ENCODE peak calls at places on chromosomes 6 and 20, in nine cellular contexts. T, I, K, P, D, M, B, G and N are unnamed samples.

GRCh38 chr20:62146019-62146755 is 2.6 kb downstream of the SS18L1 start:
- DNase-seq in T (no peak), I (no peak), K (no peak), P (no peak), D (no peak), M (no peak), B (no peak), G (no peak), N (no peak)

GRCh38 chr6:26044140-26045045 is 42.8 kb upstream of the HFE start:
- DNase-seq in T (peak), I (peak), K (peak), P (no peak), D (no peak), M (no peak), B (no peak), G (no peak), N (no peak)

GRCh38 chr6:135451617-135452190 is 45.8 kb downstream of the AHI1 start:
- DNase-seq in T (no peak), I (no peak), K (peak), P (no peak), D (peak), M (no peak), B (no peak), G (no peak), N (no peak)

GRCh38 chr6:127949251-127949650 is 48.4 kb upstream of the THEMIS start:
- DNase-seq in T (no peak), I (no peak), K (no peak), P (no peak), D (no peak), M (no peak), B (no peak), G (no peak), N (no peak)

GRCh38 chr6:16487953-16488674 is 249.7 kb downstream of the GMPR start:
- DNase-seq in T (no peak), I (no peak), K (no peak), P (no peak), D (no peak), M (no peak), B (no peak), G (no peak), N (no peak)

GRCh38 chr6:117783280-117783679 is 108.0 kb downstream of the NUS1 start:
- DNase-seq in T (no peak), I (no peak), K (no peak), P (no peak), D (no peak), M (no peak), B (no peak), G (no peak), N (no peak)

GRCh38 chr6:143149771-143150170 is 89.1 kb downstream of the AIG1 start:
- DNase-seq in T (no peak), I (no peak), K (peak), P (no peak), D (no peak), M (no peak), B (no peak), G (no peak), N (no peak)

GRCh38 chr6:37038297-37039198 is 33.1 kb downstream of the FGD2 start:
- DNase-seq in T (no peak), I (no peak), K (peak), P (no peak), D (peak), M (peak), B (no peak), G (no peak), N (no peak)

GRCh38 chr20:33672426-33673114 is 1.7 kb downstream of the NECAB3 start:
- DNase-seq in T (no peak), I (no peak), K (peak), P (no peak), D (no peak), M (no peak), B (no peak), G (no peak), N (no peak)

GRCh38 chr20:47262365-47263013 is 94.0 kb downstream of the ZMYND8 start:
- DNase-seq in T (no peak), I (no peak), K (peak), P (no peak), D (peak), M (no peak), B (no peak), G (no peak), N (no peak)

GRCh38 chr20:982754-983153 is 19.4 kb downstream of the RSPO4 start:
- DNase-seq in T (no peak), I (no peak), K (no peak), P (no peak), D (no peak), M (no peak), B (no peak), G (no peak), N (no peak)

GRCh38 chr6:125868996-125869395 is 78.2 kb downstream of the NCOA7 start:
- DNase-seq in T (no peak), I (no peak), K (peak), P (no peak), D (no peak), M (peak), B (no peak), G (no peak), N (no peak)

GRCh38 chr6:11042750-11043551 is 1.2 kb downstream of the ELOVL2 start:
- DNase-seq in T (no peak), I (no peak), K (no peak), P (no peak), D (no peak), M (no peak), B (no peak), G (no peak), N (no peak)

GRCh38 chr6:44527961-44528644 is 140.6 kb downstream of the CDC5L start:
- DNase-seq in T (no peak), I (no peak), K (no peak), P (no peak), D (no peak), M (no peak), B (no peak), G (no peak), N (no peak)

GRCh38 chr20:37986873-37987601 is 46.2 kb downstream of the TTI1 start:
- DNase-seq in T (no peak), I (no peak), K (peak), P (no peak), D (no peak), M (peak), B (no peak), G (no peak), N (no peak)

GRCh38 chr20:40843251-40843650 is 154.2 kb upstream of the MAFB start:
- DNase-seq in T (no peak), I (no peak), K (peak), P (no peak), D (peak), M (no peak), B (no peak), G (no peak), N (no peak)

GRCh38 chr20:46378390-46379009 is 27.9 kb downstream of the ELMO2 start:
- DNase-seq in T (no peak), I (no peak), K (no peak), P (no peak), D (no peak), M (no peak), B (no peak), G (no peak), N (no peak)

GRCh38 chr6:4931530-4932505 is 72.0 kb downstream of the RPP40 start:
- DNase-seq in T (no peak), I (no peak), K (peak), P (no peak), D (no peak), M (no peak), B (no peak), G (no peak), N (no peak)

GRCh38 chr6:149922642-149923326 is at the start of gene RAET1G:
- DNase-seq in T (peak), I (peak), K (peak), P (peak), D (peak), M (peak), B (peak), G (peak), N (peak)

GRCh38 chr6:166318649-166319600 is 10.7 kb upstream of the PRR18 start:
- DNase-seq in T (no peak), I (no peak), K (no peak), P (no peak), D (no peak), M (no peak), B (no peak), G (no peak), N (no peak)

GRCh38 chr6:7085911-7086310 is 21.9 kb upstream of the RREB1 start:
- DNase-seq in T (no peak), I (no peak), K (peak), P (no peak), D (no peak), M (no peak), B (no peak), G (no peak), N (no peak)

GRCh38 chr20:54219751-54220426 is 12.0 kb downstream of the PFDN4 start:
- DNase-seq in T (no peak), I (no peak), K (peak), P (no peak), D (peak), M (no peak), B (no peak), G (no peak), N (no peak)

GRCh38 chr6:28488916-28489365 is 26.7 kb downstream of the GPX6 start:
- DNase-seq in T (no peak), I (peak), K (peak), P (no peak), D (no peak), M (no peak), B (no peak), G (no peak), N (no peak)

GRCh38 chr6:2505624-2506023 is 245.1 kb downstream of the MYLK4 start:
- DNase-seq in T (no peak), I (no peak), K (peak), P (no peak), D (no peak), M (no peak), B (no peak), G (no peak), N (no peak)

GRCh38 chr20:50308166-50308512 is 117.5 kb downstream of the CEBPB start:
- DNase-seq in T (no peak), I (no peak), K (no peak), P (no peak), D (no peak), M (no peak), B (no peak), G (no peak), N (no peak)

GRCh38 chr6:90483116-90483839 is 103.6 kb downstream of the MAP3K7 start:
- DNase-seq in T (no peak), I (no peak), K (peak), P (no peak), D (no peak), M (no peak), B (no peak), G (no peak), N (no peak)

GRCh38 chr6:154516276-154516675 is 5.8 kb upstream of the CNKSR3 start:
- DNase-seq in T (no peak), I (no peak), K (no peak), P (no peak), D (no peak), M (no peak), B (no peak), G (no peak), N (no peak)

GRCh38 chr20:23065438-23066201 is 16.1 kb upstream of the THBD start:
- DNase-seq in T (no peak), I (no peak), K (no peak), P (no peak), D (no peak), M (no peak), B (no peak), G (no peak), N (no peak)

GRCh38 chr20:48738399-48739304 is 89.1 kb downstream of the PREX1 start:
- DNase-seq in T (peak), I (no peak), K (no peak), P (no peak), D (no peak), M (no peak), B (peak), G (peak), N (no peak)

GRCh38 chr6:125095501-125096301 is 57.9 kb upstream of the TPD52L1 start:
- DNase-seq in T (no peak), I (peak), K (peak), P (no peak), D (no peak), M (no peak), B (no peak), G (no peak), N (no peak)